ENCODE peak calls at places on chromosome 17, in ten cellular contexts. One of them, this sample, is unnamed.

GRCh38 chr17:18235743-18236256 is 10.4 kb downstream of the LLGL1 start:
- DNase-seq in esophagus muscularis mucosa: no peak
- DNase-seq in stomach: no peak
- DNase-seq in NCI-H1694: no peak
- DNase-seq in progenitor cell of endocrine pancreas: no peak
- DNase-seq in GF-D8: no peak
- DNase-seq in non-pigmented ciliary epithelial cell: peak; percentile 27
- DNase-seq in activated naive CD8-positive, alpha-beta T cell treated with anti-CD3 and anti-CD28 coated beads for 36 hours: peak; percentile 46
- DNase-seq in germinal center: no peak
- DNase-seq in lower leg skin: no peak
- DNase-seq in this sample: no peak

GRCh38 chr17:78416791-78417530 is 38.5 kb downstream of the PGS1 start:
- DNase-seq in stomach: no peak
- DNase-seq in esophagus muscularis mucosa: no peak
- DNase-seq in activated naive CD8-positive, alpha-beta T cell treated with anti-CD3 and anti-CD28 coated beads for 36 hours: no peak
- DNase-seq in NCI-H1694: no peak
- DNase-seq in GF-D8: peak; percentile 72
- DNase-seq in progenitor cell of endocrine pancreas: no peak
- DNase-seq in germinal center: no peak
- DNase-seq in lower leg skin: no peak
- DNase-seq in non-pigmented ciliary epithelial cell: no peak
- DNase-seq in this sample: no peak

GRCh38 chr17:80252871-80253270 is 7.8 kb upstream of the RNF213 start:
- DNase-seq in lower leg skin: no peak
- DNase-seq in stomach: peak; percentile 83
- DNase-seq in activated naive CD8-positive, alpha-beta T cell treated with anti-CD3 and anti-CD28 coated beads for 36 hours: peak; percentile 85
- DNase-seq in esophagus muscularis mucosa: no peak
- DNase-seq in progenitor cell of endocrine pancreas: peak; percentile 34
- DNase-seq in NCI-H1694: peak; percentile 70
- DNase-seq in GF-D8: peak; percentile 13
- DNase-seq in non-pigmented ciliary epithelial cell: no peak
- DNase-seq in germinal center: peak; percentile 80
- DNase-seq in this sample: no peak

GRCh38 chr17:46191332-46192210 is 1.7 kb downstream of the KANSL1 start:
- DNase-seq in lower leg skin: no peak
- DNase-seq in NCI-H1694: peak; percentile 48
- DNase-seq in germinal center: peak; percentile 65
- DNase-seq in progenitor cell of endocrine pancreas: no peak
- DNase-seq in non-pigmented ciliary epithelial cell: no peak
- DNase-seq in stomach: no peak
- DNase-seq in esophagus muscularis mucosa: no peak
- DNase-seq in activated naive CD8-positive, alpha-beta T cell treated with anti-CD3 and anti-CD28 coated beads for 36 hours: peak; percentile 43
- DNase-seq in GF-D8: peak; percentile 34
- DNase-seq in this sample: no peak

GRCh38 chr17:61081959-61082358 is 317.7 kb upstream of the TBX2 start:
- DNase-seq in activated naive CD8-positive, alpha-beta T cell treated with anti-CD3 and anti-CD28 coated beads for 36 hours: no peak
- DNase-seq in GF-D8: no peak
- DNase-seq in lower leg skin: no peak
- DNase-seq in esophagus muscularis mucosa: no peak
- DNase-seq in NCI-H1694: no peak
- DNase-seq in stomach: no peak
- DNase-seq in non-pigmented ciliary epithelial cell: no peak
- DNase-seq in germinal center: no peak
- DNase-seq in progenitor cell of endocrine pancreas: no peak
- DNase-seq in this sample: no peak

GRCh38 chr17:59829217-59830006 is 63.3 kb downstream of the TUBD1 start:
- DNase-seq in activated naive CD8-positive, alpha-beta T cell treated with anti-CD3 and anti-CD28 coated beads for 36 hours: peak; percentile 55
- DNase-seq in stomach: no peak
- DNase-seq in non-pigmented ciliary epithelial cell: peak; percentile 98
- DNase-seq in esophagus muscularis mucosa: no peak
- DNase-seq in NCI-H1694: peak; percentile 19
- DNase-seq in progenitor cell of endocrine pancreas: no peak
- DNase-seq in GF-D8: peak; percentile 89
- DNase-seq in germinal center: peak; percentile 61
- DNase-seq in lower leg skin: no peak
- DNase-seq in this sample: no peak

GRCh38 chr17:48587276-48588073 is 2.6 kb downstream of the HOXB3 start:
- DNase-seq in germinal center: no peak
- DNase-seq in GF-D8: no peak
- DNase-seq in NCI-H1694: no peak
- DNase-seq in activated naive CD8-positive, alpha-beta T cell treated with anti-CD3 and anti-CD28 coated beads for 36 hours: no peak
- DNase-seq in esophagus muscularis mucosa: no peak
- DNase-seq in progenitor cell of endocrine pancreas: no peak
- DNase-seq in lower leg skin: no peak
- DNase-seq in non-pigmented ciliary epithelial cell: no peak
- DNase-seq in stomach: no peak
- DNase-seq in this sample: no peak

GRCh38 chr17:72126575-72127486 is 6.0 kb downstream of the SOX9 start:
- DNase-seq in germinal center: no peak
- DNase-seq in GF-D8: no peak
- DNase-seq in progenitor cell of endocrine pancreas: no peak
- DNase-seq in stomach: peak; percentile 61
- DNase-seq in esophagus muscularis mucosa: no peak
- DNase-seq in activated naive CD8-positive, alpha-beta T cell treated with anti-CD3 and anti-CD28 coated beads for 36 hours: no peak
- DNase-seq in NCI-H1694: no peak
- DNase-seq in non-pigmented ciliary epithelial cell: no peak
- DNase-seq in lower leg skin: no peak
- DNase-seq in this sample: no peak

GRCh38 chr17:40317345-40317873 is 8.4 kb downstream of the RARA start:
- DNase-seq in lower leg skin: peak; percentile 91
- DNase-seq in activated naive CD8-positive, alpha-beta T cell treated with anti-CD3 and anti-CD28 coated beads for 36 hours: peak; percentile 47
- DNase-seq in progenitor cell of endocrine pancreas: no peak
- DNase-seq in non-pigmented ciliary epithelial cell: no peak
- DNase-seq in GF-D8: peak; percentile 15
- DNase-seq in esophagus muscularis mucosa: no peak
- DNase-seq in NCI-H1694: no peak
- DNase-seq in germinal center: peak; percentile 73
- DNase-seq in stomach: peak; percentile 50
- DNase-seq in this sample: no peak

GRCh38 chr17:50176559-50177471 is 11.0 kb downstream of the SGCA start:
- DNase-seq in lower leg skin: no peak
- DNase-seq in germinal center: no peak
- DNase-seq in GF-D8: no peak
- DNase-seq in stomach: no peak
- DNase-seq in non-pigmented ciliary epithelial cell: no peak
- DNase-seq in activated naive CD8-positive, alpha-beta T cell treated with anti-CD3 and anti-CD28 coated beads for 36 hours: no peak
- DNase-seq in progenitor cell of endocrine pancreas: no peak
- DNase-seq in esophagus muscularis mucosa: no peak
- DNase-seq in NCI-H1694: no peak
- DNase-seq in this sample: no peak

GRCh38 chr17:6913608-6914443 is 82.0 kb upstream of the ALOX12 start:
- DNase-seq in stomach: peak; percentile 68
- DNase-seq in NCI-H1694: peak; percentile 70
- DNase-seq in activated naive CD8-positive, alpha-beta T cell treated with anti-CD3 and anti-CD28 coated beads for 36 hours: peak; percentile 76
- DNase-seq in GF-D8: peak; percentile 47
- DNase-seq in non-pigmented ciliary epithelial cell: no peak
- DNase-seq in esophagus muscularis mucosa: no peak
- DNase-seq in lower leg skin: peak; percentile 94
- DNase-seq in germinal center: peak; percentile 82
- DNase-seq in progenitor cell of endocrine pancreas: peak; percentile 53
- DNase-seq in this sample: no peak

GRCh38 chr17:80008383-80008840 is 27.3 kb downstream of the TBC1D16 start:
- DNase-seq in esophagus muscularis mucosa: no peak
- DNase-seq in NCI-H1694: peak; percentile 54
- DNase-seq in germinal center: peak; percentile 87
- DNase-seq in GF-D8: no peak
- DNase-seq in stomach: peak; percentile 92
- DNase-seq in progenitor cell of endocrine pancreas: peak; percentile 72
- DNase-seq in lower leg skin: peak; percentile 95
- DNase-seq in non-pigmented ciliary epithelial cell: no peak
- DNase-seq in activated naive CD8-positive, alpha-beta T cell treated with anti-CD3 and anti-CD28 coated beads for 36 hours: peak; percentile 84
- DNase-seq in this sample: no peak

GRCh38 chr17:47197821-47198220 is 8.7 kb upstream of the CDC27 start:
- DNase-seq in progenitor cell of endocrine pancreas: no peak
- DNase-seq in germinal center: no peak
- DNase-seq in esophagus muscularis mucosa: no peak
- DNase-seq in non-pigmented ciliary epithelial cell: no peak
- DNase-seq in activated naive CD8-positive, alpha-beta T cell treated with anti-CD3 and anti-CD28 coated beads for 36 hours: no peak
- DNase-seq in GF-D8: no peak
- DNase-seq in NCI-H1694: no peak
- DNase-seq in stomach: no peak
- DNase-seq in lower leg skin: no peak
- DNase-seq in this sample: no peak

GRCh38 chr17:80260791-80261158 is at the start of gene RNF213:
- DNase-seq in lower leg skin: peak; percentile 90
- DNase-seq in activated naive CD8-positive, alpha-beta T cell treated with anti-CD3 and anti-CD28 coated beads for 36 hours: peak; percentile 72
- DNase-seq in esophagus muscularis mucosa: no peak
- DNase-seq in NCI-H1694: no peak
- DNase-seq in non-pigmented ciliary epithelial cell: no peak
- DNase-seq in stomach: peak; percentile 68
- DNase-seq in progenitor cell of endocrine pancreas: peak; percentile 46
- DNase-seq in germinal center: peak; percentile 88
- DNase-seq in GF-D8: no peak
- DNase-seq in this sample: no peak

GRCh38 chr17:43984521-43984920 is 19.9 kb upstream of the NAGS start:
- DNase-seq in non-pigmented ciliary epithelial cell: no peak
- DNase-seq in stomach: no peak
- DNase-seq in esophagus muscularis mucosa: no peak
- DNase-seq in activated naive CD8-positive, alpha-beta T cell treated with anti-CD3 and anti-CD28 coated beads for 36 hours: no peak
- DNase-seq in NCI-H1694: no peak
- DNase-seq in lower leg skin: no peak
- DNase-seq in progenitor cell of endocrine pancreas: no peak
- DNase-seq in germinal center: no peak
- DNase-seq in GF-D8: no peak
- DNase-seq in this sample: no peak

GRCh38 chr17:83186226-83186625 is 106.8 kb downstream of the METRNL start:
- DNase-seq in non-pigmented ciliary epithelial cell: no peak
- DNase-seq in GF-D8: no peak
- DNase-seq in esophagus muscularis mucosa: no peak
- DNase-seq in progenitor cell of endocrine pancreas: no peak
- DNase-seq in germinal center: no peak
- DNase-seq in lower leg skin: peak; percentile 86
- DNase-seq in activated naive CD8-positive, alpha-beta T cell treated with anti-CD3 and anti-CD28 coated beads for 36 hours: no peak
- DNase-seq in stomach: no peak
- DNase-seq in NCI-H1694: no peak
- DNase-seq in this sample: no peak

GRCh38 chr17:4785311-4786110 is 653 bp downstream of the VMO1 start:
- DNase-seq in germinal center: no peak
- DNase-seq in GF-D8: no peak
- DNase-seq in activated naive CD8-positive, alpha-beta T cell treated with anti-CD3 and anti-CD28 coated beads for 36 hours: no peak
- DNase-seq in esophagus muscularis mucosa: no peak
- DNase-seq in non-pigmented ciliary epithelial cell: no peak
- DNase-seq in NCI-H1694: no peak
- DNase-seq in lower leg skin: no peak
- DNase-seq in progenitor cell of endocrine pancreas: no peak
- DNase-seq in stomach: no peak
- DNase-seq in this sample: no peak

GRCh38 chr17:40564883-40565744 is at the start of gene CCR7:
- DNase-seq in progenitor cell of endocrine pancreas: no peak
- DNase-seq in esophagus muscularis mucosa: peak; percentile 68
- DNase-seq in lower leg skin: peak; percentile 71
- DNase-seq in NCI-H1694: no peak
- DNase-seq in stomach: peak; percentile 15
- DNase-seq in germinal center: no peak
- DNase-seq in activated naive CD8-positive, alpha-beta T cell treated with anti-CD3 and anti-CD28 coated beads for 36 hours: peak; percentile 86
- DNase-seq in non-pigmented ciliary epithelial cell: no peak
- DNase-seq in GF-D8: no peak
- DNase-seq in this sample: no peak

GRCh38 chr17:79949646-79950292 is 85.9 kb downstream of the TBC1D16 start:
- DNase-seq in stomach: no peak
- DNase-seq in germinal center: no peak
- DNase-seq in lower leg skin: peak; percentile 42
- DNase-seq in esophagus muscularis mucosa: no peak
- DNase-seq in progenitor cell of endocrine pancreas: no peak
- DNase-seq in activated naive CD8-positive, alpha-beta T cell treated with anti-CD3 and anti-CD28 coated beads for 36 hours: no peak
- DNase-seq in NCI-H1694: no peak
- DNase-seq in non-pigmented ciliary epithelial cell: no peak
- DNase-seq in GF-D8: no peak
- DNase-seq in this sample: no peak

GRCh38 chr17:27882162-27882840 is 10.9 kb downstream of the LYRM9 start:
- DNase-seq in germinal center: no peak
- DNase-seq in activated naive CD8-positive, alpha-beta T cell treated with anti-CD3 and anti-CD28 coated beads for 36 hours: no peak
- DNase-seq in lower leg skin: no peak
- DNase-seq in esophagus muscularis mucosa: no peak
- DNase-seq in NCI-H1694: peak; percentile 13
- DNase-seq in progenitor cell of endocrine pancreas: no peak
- DNase-seq in non-pigmented ciliary epithelial cell: no peak
- DNase-seq in GF-D8: no peak
- DNase-seq in stomach: no peak
- DNase-seq in this sample: no peak

GRCh38 chr17:61555127-61555531 is 35.9 kb downstream of the NACA2 start:
- DNase-seq in progenitor cell of endocrine pancreas: no peak
- DNase-seq in esophagus muscularis mucosa: no peak
- DNase-seq in GF-D8: no peak
- DNase-seq in activated naive CD8-positive, alpha-beta T cell treated with anti-CD3 and anti-CD28 coated beads for 36 hours: no peak
- DNase-seq in non-pigmented ciliary epithelial cell: no peak
- DNase-seq in NCI-H1694: no peak
- DNase-seq in stomach: no peak
- DNase-seq in germinal center: no peak
- DNase-seq in lower leg skin: no peak
- DNase-seq in this sample: no peak

GRCh38 chr17:29705352-29705751 is 82.6 kb upstream of the CORO6 start:
- DNase-seq in germinal center: no peak
- DNase-seq in lower leg skin: no peak
- DNase-seq in NCI-H1694: no peak
- DNase-seq in progenitor cell of endocrine pancreas: no peak
- DNase-seq in activated naive CD8-positive, alpha-beta T cell treated with anti-CD3 and anti-CD28 coated beads for 36 hours: no peak
- DNase-seq in GF-D8: no peak
- DNase-seq in non-pigmented ciliary epithelial cell: no peak
- DNase-seq in stomach: no peak
- DNase-seq in esophagus muscularis mucosa: no peak
- DNase-seq in this sample: no peak

GRCh38 chr17:65489413-65490170 is 71.9 kb downstream of the AXIN2 start:
- DNase-seq in GF-D8: no peak
- DNase-seq in germinal center: no peak
- DNase-seq in progenitor cell of endocrine pancreas: no peak
- DNase-seq in stomach: no peak
- DNase-seq in esophagus muscularis mucosa: no peak
- DNase-seq in activated naive CD8-positive, alpha-beta T cell treated with anti-CD3 and anti-CD28 coated beads for 36 hours: no peak
- DNase-seq in non-pigmented ciliary epithelial cell: no peak
- DNase-seq in NCI-H1694: no peak
- DNase-seq in lower leg skin: no peak
- DNase-seq in this sample: no peak

GRCh38 chr17:74437702-74438101 is 5.8 kb downstream of the GPRC5C start:
- DNase-seq in GF-D8: no peak
- DNase-seq in lower leg skin: no peak
- DNase-seq in stomach: no peak
- DNase-seq in esophagus muscularis mucosa: no peak
- DNase-seq in germinal center: no peak
- DNase-seq in NCI-H1694: peak; percentile 18
- DNase-seq in non-pigmented ciliary epithelial cell: no peak
- DNase-seq in progenitor cell of endocrine pancreas: no peak
- DNase-seq in activated naive CD8-positive, alpha-beta T cell treated with anti-CD3 and anti-CD28 coated beads for 36 hours: no peak
- DNase-seq in this sample: no peak

GRCh38 chr17:19431691-19432090 is 20.7 kb downstream of the RNF112 start:
- DNase-seq in lower leg skin: no peak
- DNase-seq in NCI-H1694: no peak
- DNase-seq in esophagus muscularis mucosa: no peak
- DNase-seq in GF-D8: no peak
- DNase-seq in germinal center: no peak
- DNase-seq in stomach: no peak
- DNase-seq in progenitor cell of endocrine pancreas: no peak
- DNase-seq in activated naive CD8-positive, alpha-beta T cell treated with anti-CD3 and anti-CD28 coated beads for 36 hours: no peak
- DNase-seq in non-pigmented ciliary epithelial cell: no peak
- DNase-seq in this sample: no peak